ENCODE peak calls at places on chromosomes 13 and 19, in four cellular contexts. S is HCT116, U is upper lobe of left lung, J is Panc1. Y is an unnamed sample.

GRCh38 chr13:113273856-113274590 is 23.0 kb upstream of the LAMP1 start:
- ATAC-seq in S (no peak), U (peak; percentile 79), J (no peak), Y (peak; percentile 7)

GRCh38 chr19:45994456-45994988 is 745 bp upstream of the CCDC61 start:
- ATAC-seq in S (peak; percentile 32), U (no peak), J (peak; percentile 33), Y (peak; percentile 11)

GRCh38 chr19:55189424-55189823 is 9.3 kb upstream of the SYT5 start:
- ATAC-seq in S (peak; percentile 92), U (no peak), J (peak; percentile 92), Y (peak; percentile 82)

GRCh38 chr19:49335784-49336481 is 727 bp downstream of the CD37 start:
- ATAC-seq in S (no peak), U (no peak), J (no peak), Y (no peak)

GRCh38 chr19:4730740-4731171 is 7.1 kb upstream of the DPP9 start:
- ATAC-seq in S (peak; percentile 48), U (peak; percentile 57), J (peak; percentile 49), Y (peak; percentile 33)

GRCh38 chr19:2540251-2540645 is 64.3 kb downstream of the GADD45B start:
- ATAC-seq in S (no peak), U (no peak), J (no peak), Y (no peak)

GRCh38 chr13:42363941-42364612 is 92.1 kb downstream of the AKAP11 start:
- ATAC-seq in S (peak; percentile 44), U (peak; percentile 34), J (no peak), Y (no peak)

GRCh38 chr13:50257646-50258045 is 242.4 kb downstream of the KCNRG start:
- ATAC-seq in S (no peak), U (no peak), J (no peak), Y (no peak)

GRCh38 chr13:51267581-51267980 is 45.4 kb downstream of the FAM124A start:
- ATAC-seq in S (no peak), U (no peak), J (no peak), Y (no peak)

GRCh38 chr13:50420720-50421456 is 405.6 kb downstream of the KCNRG start:
- ATAC-seq in S (no peak), U (no peak), J (no peak), Y (no peak)

GRCh38 chr19:7225741-7226140 is 68.5 kb downstream of the INSR start:
- ATAC-seq in S (no peak), U (no peak), J (no peak), Y (no peak)

GRCh38 chr19:45817725-45818301 is 2.7 kb upstream of the RSPH6A start:
- ATAC-seq in S (peak; percentile 16), U (no peak), J (peak; percentile 31), Y (no peak)

GRCh38 chr19:35751839-35752745 is 3.7 kb downstream of the LIN37 start:
- ATAC-seq in S (no peak), U (no peak), J (no peak), Y (no peak)

GRCh38 chr13:40306817-40307216 is 359.6 kb downstream of the FOXO1 start:
- ATAC-seq in S (no peak), U (no peak), J (no peak), Y (no peak)

GRCh38 chr19:5504115-5504514 is 48.9 kb downstream of the ZNRF4 start:
- ATAC-seq in S (peak; percentile 87), U (no peak), J (peak; percentile 70), Y (no peak)

GRCh38 chr13:58080806-58081205 is 449.3 kb downstream of the PCDH17 start:
- ATAC-seq in S (no peak), U (no peak), J (no peak), Y (no peak)

GRCh38 chr13:33787051-33787591 is 30.8 kb upstream of the RFC3 start:
- ATAC-seq in S (no peak), U (no peak), J (peak; percentile 69), Y (no peak)

GRCh38 chr19:10817291-10818038 is 18.5 kb downstream of the TMED1 start:
- ATAC-seq in S (no peak), U (peak; percentile 19), J (no peak), Y (peak; percentile 68)

GRCh38 chr19:6521718-6522646 is 8.8 kb upstream of the TNFSF9 start:
- ATAC-seq in S (no peak), U (peak; percentile 58), J (no peak), Y (no peak)

GRCh38 chr19:18848860-18849661 is 17.3 kb downstream of the UPF1 start:
- ATAC-seq in S (no peak), U (peak; percentile 72), J (no peak), Y (peak; percentile 71)

GRCh38 chr13:74931698-74932433 is 550.1 kb downstream of the TBC1D4 start:
- ATAC-seq in S (no peak), U (no peak), J (no peak), Y (no peak)

GRCh38 chr13:28622286-28622685 is 36.6 kb upstream of the POMP start:
- ATAC-seq in S (no peak), U (peak; percentile 57), J (no peak), Y (peak; percentile 66)

GRCh38 chr19:2331601-2332246 is 3.2 kb downstream of the SPPL2B start:
- ATAC-seq in S (no peak), U (no peak), J (no peak), Y (no peak)

GRCh38 chr19:30148039-30148438 is 206.0 kb downstream of the URI1 start:
- ATAC-seq in S (no peak), U (no peak), J (no peak), Y (no peak)

GRCh38 chr13:50025446-50025845 is 10.2 kb downstream of the KCNRG start:
- ATAC-seq in S (no peak), U (no peak), J (no peak), Y (no peak)

GRCh38 chr13:77515785-77516184 is 19.7 kb upstream of the SCEL start:
- ATAC-seq in S (no peak), U (no peak), J (no peak), Y (no peak)

GRCh38 chr13:46804391-46804815 is 7.4 kb upstream of the ESD start:
- ATAC-seq in S (peak; percentile 91), U (no peak), J (peak; percentile 83), Y (no peak)

GRCh38 chr13:33334831-33335230 is 49.3 kb upstream of the STARD13 start:
- ATAC-seq in S (no peak), U (no peak), J (no peak), Y (no peak)

GRCh38 chr19:14072535-14073231 is at the start of gene MISP3:
- ATAC-seq in S (peak; percentile 55), U (peak; percentile 82), J (peak; percentile 44), Y (peak; percentile 8)

GRCh38 chr13:20137875-20138274 is 23.0 kb downstream of the GJA3 start:
- ATAC-seq in S (no peak), U (no peak), J (no peak), Y (no peak)

GRCh38 chr19:30360378-30361106 is 11.6 kb upstream of the ZNF536 start:
- ATAC-seq in S (no peak), U (no peak), J (no peak), Y (no peak)

GRCh38 chr19:55647732-55648656 is at the start of gene CCDC106:
- ATAC-seq in S (no peak), U (peak; percentile 31), J (peak; percentile 61), Y (peak; percentile 61)

GRCh38 chr13:110089815-110090214 is 217.1 kb downstream of the COL4A1 start:
- ATAC-seq in S (peak; percentile 71), U (no peak), J (no peak), Y (no peak)

GRCh38 chr13:78736142-78736541 is 77.2 kb upstream of the OBI1 start:
- ATAC-seq in S (no peak), U (no peak), J (no peak), Y (no peak)

GRCh38 chr13:30892966-30893365 is 13.1 kb upstream of the MEDAG start:
- ATAC-seq in S (peak; percentile 100), U (no peak), J (peak; percentile 60), Y (peak; percentile 72)
- TF ChIP-seq CTCF in S (peak; percentile 96), U (no peak), J (peak; percentile 69), Y (no peak)

DNA sequence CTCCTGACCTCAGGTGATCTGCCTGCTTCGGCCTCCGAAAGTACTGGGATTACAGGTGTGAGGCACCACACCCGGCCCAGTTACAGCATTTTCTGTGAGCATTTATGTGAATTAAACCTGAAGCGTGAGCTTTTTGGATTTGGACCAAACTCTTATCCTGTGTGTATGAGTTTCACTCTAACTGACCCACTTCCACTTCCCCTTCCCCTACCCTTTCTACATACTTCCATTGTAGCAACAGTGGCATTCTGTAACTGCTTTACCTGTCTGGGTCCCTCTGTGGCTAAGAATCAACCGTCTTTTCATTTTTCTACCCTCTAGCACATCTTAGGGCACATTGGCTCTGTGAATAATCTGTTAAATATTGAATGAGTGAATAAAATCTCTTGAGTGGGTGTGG is 16.2 kb downstream of the FRY start:
- ATAC-seq in S (no peak), U (no peak), J (no peak), Y (no peak)
- TF ChIP-seq POLR2AphosphoS5 in S (no peak), U (no peak), J (no peak), Y (no peak)

DNA sequence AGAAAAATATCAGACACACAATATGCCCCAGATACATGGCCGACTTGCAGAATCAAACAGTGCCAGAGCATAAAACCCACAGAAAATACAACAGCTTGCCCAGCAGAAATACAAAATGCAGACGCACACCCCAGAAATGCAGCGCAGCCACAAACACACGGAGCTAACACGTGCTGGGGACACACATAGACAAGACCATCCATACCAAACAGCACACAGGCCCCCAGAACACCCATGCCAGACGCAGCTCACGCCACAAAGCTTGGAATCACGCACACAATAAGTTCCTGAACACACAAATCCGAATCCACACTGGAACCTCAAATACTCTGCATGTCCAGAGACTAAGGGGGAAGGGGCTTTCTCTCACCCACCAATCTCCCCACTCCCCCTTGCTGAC is 17.1 kb downstream of the CCDC97 start:
- ATAC-seq in S (no peak), U (no peak), J (no peak), Y (no peak)
- H3K4me3 ChIP-seq in S (no peak overlapping the region), U (peak overlapping the region; percentile 44), J (no peak overlapping the region), Y (peak overlapping the region; percentile 34)

GRCh38 chr19:39671739-39672363 is 16.1 kb downstream of the LGALS16 start:
- ATAC-seq in S (peak; percentile 96), U (no peak), J (peak; percentile 95), Y (no peak)
- TF ChIP-seq CTCF in S (peak; percentile 62), U (peak; percentile 42), J (no peak), Y (peak; percentile 48)

GRCh38 chr19:1324792-1325567 is 39.3 kb downstream of the EFNA2 start:
- ATAC-seq in S (peak; percentile 80), U (peak; percentile 47), J (peak; percentile 78), Y (peak; percentile 85)
- TF ChIP-seq POLR2AphosphoS5 in S (no peak), U (no peak), J (no peak), Y (peak; percentile 7)

GRCh38 chr13:75960538-75960994 is 324.4 kb downstream of the LMO7 start:
- ATAC-seq in S (no peak), U (no peak), J (no peak), Y (no peak)
- H3K4me3 ChIP-seq in S (no peak overlapping the region), U (no peak overlapping the region), J (no peak overlapping the region), Y (no peak overlapping the region)

DNA sequence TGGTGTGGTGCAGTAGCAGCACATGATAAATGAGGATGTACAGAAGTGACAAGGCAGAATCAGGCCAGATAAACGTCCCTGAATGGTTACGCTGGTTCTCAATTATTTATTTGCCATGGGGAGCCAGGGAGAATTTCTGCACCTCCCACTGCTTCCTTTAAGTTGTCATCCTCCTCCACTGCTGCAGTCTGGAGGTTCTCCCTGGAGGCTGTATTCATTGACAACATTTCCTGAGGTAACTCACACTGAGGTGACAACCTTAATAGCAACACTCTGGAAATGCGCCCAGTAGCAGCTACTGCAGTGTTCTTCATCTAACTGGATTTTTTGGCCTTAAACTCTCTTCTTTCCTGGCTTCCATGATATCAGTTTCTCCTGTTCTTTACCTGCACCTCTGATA is 308.9 kb upstream of the SLITRK1 start:
- ATAC-seq in S (no peak), U (no peak), J (no peak), Y (no peak)
- TF ChIP-seq CTCF in S (no peak), U (no peak), J (no peak), Y (no peak)

Y was measured in gastroesophageal sphincter.